ENCODE peak calls at places on chromosomes 13 and 19, in eight cellular contexts. U is right cardiac atrium; R is tibial artery; M is GM23338; K is cardiac muscle cell; T is colonic mucosa; O is A549; C is CD8-positive, alpha-beta T cell. S is an unnamed sample.

GRCh38 chr19:39307233-39307821 is 11.1 kb downstream of the IFNL1 start:
- DNase-seq in K (peak), T (peak), U (peak), O (no peak), M (peak), R (peak), C (no peak), S (no peak)

GRCh38 chr13:20512042-20512683 is 13.5 kb downstream of the CRYL1 start:
- DNase-seq in R (no peak), O (no peak), U (no peak), K (peak), M (peak), C (no peak), T (no peak), S (no peak)

GRCh38 chr19:3494559-3494958 is 5.9 kb downstream of the DOHH start:
- DNase-seq in U (no peak), K (no peak), M (no peak), O (no peak), R (no peak), C (no peak), T (no peak), S (no peak)

GRCh38 chr13:96053003-96053703 is at the start of gene UGGT2:
- DNase-seq in R (peak), T (peak), U (peak), M (peak), K (peak), O (peak), C (no peak), S (peak)

GRCh38 chr19:21328402-21328801 is 808 bp downstream of the ZNF708 start:
- DNase-seq in U (no peak), K (peak), T (no peak), R (no peak), M (peak), C (no peak), O (no peak), S (no peak)

GRCh38 chr19:54165222-54165621 is 5.7 kb upstream of the LENG1 start:
- DNase-seq in C (no peak), T (no peak), M (peak), R (no peak), K (no peak), U (no peak), O (no peak), S (no peak)

GRCh38 chr13:89212186-89212585 is 1541.0 kb downstream of the SLITRK5 start:
- DNase-seq in T (no peak), O (no peak), M (no peak), K (no peak), R (no peak), U (no peak), C (no peak), S (no peak)

GRCh38 chr19:41758846-41759245 is 3.5 kb downstream of the CEACAM6 start:
- DNase-seq in T (no peak), R (no peak), K (no peak), M (no peak), C (no peak), U (no peak), O (no peak), S (no peak)

GRCh38 chr13:22049384-22049783 is 378.5 kb downstream of the FGF9 start:
- DNase-seq in O (no peak), U (no peak), T (no peak), M (no peak), R (no peak), K (no peak), C (no peak), S (no peak)

GRCh38 chr19:3336680-3337523 is 29.5 kb upstream of the NFIC start:
- DNase-seq in C (no peak), K (no peak), M (no peak), O (peak), T (peak), R (peak), U (peak), S (peak)

GRCh38 chr13:44117351-44117750 is 237.6 kb downstream of the LACC1 start:
- DNase-seq in R (no peak), C (no peak), O (no peak), M (peak), T (no peak), K (no peak), U (no peak), S (no peak)

GRCh38 chr19:6465006-6465405 is 935 bp downstream of the CRB3 start:
- DNase-seq in R (no peak), O (no peak), M (no peak), C (no peak), K (no peak), T (no peak), U (no peak), S (no peak)
- H3K4me3 ChIP-seq in R (no peak), O (peak), M (peak), C (no peak), K (no peak), T (peak), U (no peak), S (no peak)

GRCh38 chr13:69168436-69168835 is 939.2 kb upstream of the ATXN8OS start:
- DNase-seq in T (no peak), O (peak), M (no peak), C (no peak), K (no peak), U (no peak), R (no peak), S (no peak)
- H3K27ac ChIP-seq in T (no peak), O (no peak), M (no peak), C (no peak), K (no peak), U (no peak), R (no peak), S (no peak)

GRCh38 chr13:99439850-99440604 is 61.2 kb upstream of the TM9SF2 start:
- DNase-seq in K (no peak), O (no peak), U (no peak), T (no peak), C (no peak), R (no peak), M (no peak), S (no peak)
- H3K4me3 ChIP-seq in K (no peak), O (no peak), U (no peak), T (no peak), C (no peak), R (no peak), M (no peak), S (no peak)

GRCh38 chr19:10418281-10419199 is 1.8 kb upstream of the PDE4A start:
- DNase-seq in O (peak), K (peak), C (peak), R (no peak), T (no peak), M (peak), U (no peak), S (no peak)
- H3K27ac ChIP-seq in O (peak), K (no peak), C (no peak), R (no peak), T (no peak), M (no peak), U (no peak), S (no peak)

GRCh38 chr19:1766800-1767352 is 13.6 kb downstream of the ONECUT3 start:
- DNase-seq in R (no peak), C (no peak), O (no peak), T (no peak), U (no peak), M (no peak), K (no peak), S (no peak)

GRCh38 chr19:1764293-1764683 is 11.0 kb downstream of the ONECUT3 start:
- DNase-seq in U (no peak), M (no peak), C (no peak), O (no peak), R (no peak), K (no peak), T (no peak), S (no peak)

GRCh38 chr19:1767464-1767933 is 14.2 kb downstream of the ONECUT3 start:
- DNase-seq in C (peak), O (no peak), T (peak), K (peak), M (no peak), R (no peak), U (no peak), S (no peak)

GRCh38 chr19:1765182-1765903 is 12.0 kb downstream of the ONECUT3 start:
- DNase-seq in M (no peak), C (no peak), K (no peak), R (no peak), T (no peak), O (no peak), U (no peak), S (no peak)

DNA sequence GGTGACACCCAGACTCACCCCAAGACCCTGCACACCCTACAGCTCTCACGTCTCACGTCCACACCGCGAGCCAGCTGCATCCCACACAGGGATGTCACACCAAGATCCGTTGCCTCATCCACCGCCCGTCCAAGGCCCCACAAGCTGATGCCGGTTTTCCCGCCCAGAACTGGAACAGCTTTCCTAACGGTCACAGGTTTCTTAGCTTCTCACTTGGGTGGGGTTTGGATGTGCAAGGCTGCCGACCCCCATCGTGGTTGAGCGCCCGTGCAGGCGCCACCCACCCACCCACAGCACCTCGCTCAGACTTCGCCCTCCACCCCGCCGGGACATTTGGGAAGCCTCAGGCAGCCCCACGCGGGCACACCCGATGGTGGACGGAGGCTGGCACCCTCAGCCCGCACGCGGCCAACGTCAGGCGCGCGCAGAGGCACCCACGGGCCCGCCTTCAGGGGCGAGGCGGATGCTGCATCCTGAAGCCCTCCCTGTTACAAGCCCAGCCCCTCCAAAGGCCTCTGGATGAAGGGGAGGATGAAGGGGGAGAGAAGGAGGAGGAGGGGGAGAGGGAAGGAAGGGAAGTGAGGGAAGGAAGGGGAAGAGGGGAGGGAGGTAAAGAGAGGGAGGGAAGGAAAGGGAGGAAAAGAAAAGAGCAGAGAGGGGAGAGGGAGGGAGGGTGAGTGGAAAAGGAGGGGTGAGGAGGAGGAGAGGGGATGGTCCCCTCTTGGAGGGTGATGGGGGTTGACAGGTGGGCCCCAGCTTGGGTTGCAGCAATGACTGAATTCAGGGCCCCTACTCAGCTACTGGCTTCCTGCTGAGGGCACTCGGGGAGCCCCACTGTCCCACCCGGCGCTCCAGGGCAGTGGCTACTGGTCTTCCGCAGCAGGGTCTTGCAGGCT is 12.8 kb downstream of the ONECUT3 start:
- DNase-seq in C (no peak), T (no peak), K (no peak), O (no peak), U (no peak), R (no peak), M (peak), S (no peak)
- H3K4me3 ChIP-seq in C (no peak), T (no peak), K (no peak), O (no peak), U (no peak), R (no peak), M (peak), S (no peak)

GRCh38 chr19:23526302-23526701 is 131.0 kb upstream of the ZNF91 start:
- DNase-seq in T (no peak), K (no peak), M (no peak), U (no peak), R (no peak), O (no peak), C (no peak), S (no peak)

GRCh38 chr19:23522431-23522830 is 127.2 kb upstream of the ZNF91 start:
- DNase-seq in T (no peak), O (no peak), U (no peak), M (no peak), C (no peak), R (no peak), K (no peak), S (no peak)

GRCh38 chr19:23523863-23524262 is 128.6 kb upstream of the ZNF91 start:
- DNase-seq in R (no peak), C (no peak), K (no peak), O (no peak), U (no peak), M (no peak), T (no peak), S (no peak)

GRCh38 chr19:23527797-23528196 is 132.5 kb upstream of the ZNF91 start:
- DNase-seq in K (no peak), R (no peak), M (peak), O (no peak), C (no peak), U (no peak), T (no peak), S (no peak)

GRCh38 chr19:23525265-23525862 is 130.1 kb upstream of the ZNF91 start:
- DNase-seq in K (no peak), T (peak), C (no peak), O (no peak), U (no peak), R (no peak), M (peak), S (no peak)
- H3K27ac ChIP-seq in K (no peak), T (peak), C (no peak), O (no peak), U (no peak), R (no peak), M (no peak), S (no peak)

GRCh38 chr19:35134601-35135091 is at the start of gene LGI4:
- DNase-seq in M (no peak), K (no peak), R (no peak), U (no peak), T (no peak), C (no peak), O (no peak), S (no peak)
- H3K4me3 ChIP-seq in M (peak), K (peak), R (peak), U (peak), T (peak), C (no peak), O (no peak), S (peak)